ENCODE peak calls at places on chromosome 16, in seven cellular contexts. J, L, K, G, D, X and B are unnamed samples.

GRCh38 chr16:3520398-3520797 is 19.6 kb downstream of the CLUAP1 start:
- ATAC-seq in G (no peak), L (no peak), J (no peak), X (no peak), K (no peak), D (no peak), B (no peak)

GRCh38 chr16:78851266-78851665 is 749.3 kb downstream of the MAF start:
- ATAC-seq in G (no peak), J (no peak), K (no peak), X (no peak), D (no peak), L (no peak), B (no peak)

GRCh38 chr16:23842137-23842600 is 6.4 kb downstream of the PRKCB start:
- ATAC-seq in D (no peak), K (no peak), G (no peak), X (no peak), J (no peak), L (no peak), B (peak)

GRCh38 chr16:51982715-51983680 is 563.9 kb downstream of the TOX3 start:
- ATAC-seq in J (peak), X (peak), G (peak), L (peak), D (peak), K (no peak), B (no peak)

GRCh38 chr16:20348365-20349185 is 3.9 kb downstream of the UMOD start:
- ATAC-seq in K (no peak), X (peak), D (peak), G (no peak), J (peak), L (peak), B (peak)

GRCh38 chr16:30557397-30557949 is 701 bp downstream of the ZNF764 start:
- ATAC-seq in X (peak), L (peak), D (peak), K (no peak), G (peak), J (no peak), B (no peak)

GRCh38 chr16:75452464-75453190 is 11.9 kb downstream of the TMEM170A start:
- ATAC-seq in J (peak), G (peak), D (peak), L (no peak), X (peak), K (no peak), B (no peak)

GRCh38 chr16:84139628-84140258 is 5.2 kb downstream of the HSDL1 start:
- ATAC-seq in J (no peak), K (no peak), D (no peak), L (no peak), X (no peak), G (no peak), B (no peak)

GRCh38 chr16:72001180-72001890 is 1.1 kb upstream of the PKD1L3 start:
- ATAC-seq in J (no peak), G (no peak), D (peak), X (peak), L (no peak), K (no peak), B (no peak)

GRCh38 chr16:75477680-75478473 is 13.4 kb upstream of the TMEM170A start:
- ATAC-seq in X (no peak), D (no peak), L (peak), J (no peak), G (no peak), K (no peak), B (peak)

GRCh38 chr16:1932050-1933028 is 10.7 kb downstream of the MSRB1 start:
- ATAC-seq in X (peak), D (peak), L (peak), J (no peak), K (no peak), G (no peak), B (no peak)

GRCh38 chr16:2977440-2977839 is 2.8 kb downstream of the PKMYT1 start:
- ATAC-seq in X (peak), K (no peak), G (no peak), D (peak), L (no peak), J (peak), B (no peak)

GRCh38 chr16:72172105-72173034 is at the start of gene PMFBP1:
- ATAC-seq in J (peak), D (peak), L (peak), X (peak), K (peak), G (peak), B (peak)

GRCh38 chr16:88691924-88692560 is 5.7 kb upstream of the SNAI3 start:
- ATAC-seq in J (peak), X (no peak), D (no peak), G (peak), K (no peak), L (peak), B (peak)